ENCODE peak calls at places on chromosomes 1 and 21, in six cellular contexts. C is mesenchymal stem cell, E is AG09309, A is psoas muscle, R is epithelial cell of esophagus, J is GM04503. L is an unnamed sample.

GRCh38 chr1:235073968-235074334 is 54.7 kb downstream of the TOMM20 start:
- DNase-seq in C (no peak), E (no peak), A (no peak), R (peak; percentile 70), J (no peak), L (no peak)

GRCh38 chr1:184802739-184803492 is 48.3 kb upstream of the EDEM3 start:
- DNase-seq in C (peak; percentile 39), E (no peak), A (no peak), R (no peak), J (no peak), L (no peak)

GRCh38 chr1:52963101-52963500 is 36.0 kb downstream of the SCP2 start:
- DNase-seq in C (no peak), E (no peak), A (no peak), R (no peak), J (no peak), L (no peak)

GRCh38 chr21:45292399-45293213 is 4.9 kb upstream of the POFUT2 start:
- DNase-seq in C (peak; percentile 93), E (no peak), A (peak; percentile 87), R (peak; percentile 72), J (no peak), L (peak; percentile 91)

GRCh38 chr1:205545001-205545919 is 40.8 kb downstream of the CDK18 start:
- DNase-seq in C (no peak), E (no peak), A (no peak), R (no peak), J (no peak), L (no peak)

GRCh38 chr1:117985973-117986372 is 56.4 kb downstream of the WDR3 start:
- DNase-seq in C (no peak), E (no peak), A (no peak), R (no peak), J (no peak), L (no peak)

GRCh38 chr1:226654046-226654445 is 85.0 kb downstream of the ITPKB start:
- DNase-seq in C (peak; percentile 46), E (no peak), A (peak; percentile 5), R (no peak), J (no peak), L (no peak)

GRCh38 chr1:31583995-31584868 is 7.9 kb downstream of the TINAGL1 start:
- DNase-seq in C (peak; percentile 61), E (no peak), A (peak; percentile 64), R (no peak), J (no peak), L (peak; percentile 81)

GRCh38 chr1:171911506-171911905 is 70.2 kb downstream of the DNM3 start:
- DNase-seq in C (peak; percentile 6), E (no peak), A (no peak), R (peak; percentile 36), J (no peak), L (peak; percentile 10)

GRCh38 chr21:39422468-39423241 is 22.9 kb downstream of the LCA5L start:
- DNase-seq in C (no peak), E (no peak), A (no peak), R (peak; percentile 29), J (no peak), L (no peak)

GRCh38 chr1:19903621-19904020 is 19.8 kb downstream of the PLA2G2E start:
- DNase-seq in C (no peak), E (no peak), A (no peak), R (peak; percentile 88), J (no peak), L (no peak)

GRCh38 chr1:63739452-63739851 is 34.4 kb upstream of the ROR1 start:
- DNase-seq in C (no peak), E (no peak), A (no peak), R (peak; percentile 36), J (no peak), L (no peak)

GRCh38 chr21:43332872-43333300 is 94.0 kb downstream of the SIK1 start:
- DNase-seq in C (peak; percentile 73), E (no peak), A (no peak), R (no peak), J (no peak), L (no peak)

GRCh38 chr21:15667010-15667409 is 62.8 kb upstream of the USP25 start:
- DNase-seq in C (peak; percentile 20), E (peak; percentile 13), A (no peak), R (peak; percentile 83), J (peak; percentile 53), L (no peak)

GRCh38 chr1:37699147-37699546 is 6.8 kb downstream of the CDCA8 start:
- DNase-seq in C (no peak), E (no peak), A (no peak), R (no peak), J (no peak), L (no peak)

GRCh38 chr1:58031416-58031815 is 515.1 kb downstream of the OMA1 start:
- DNase-seq in C (no peak), E (no peak), A (no peak), R (no peak), J (no peak), L (no peak)

GRCh38 chr21:40049031-40049958 is 182.1 kb downstream of the PCP4 start:
- DNase-seq in C (no peak), E (no peak), A (peak; percentile 23), R (peak; percentile 74), J (no peak), L (no peak)

GRCh38 chr21:39867198-39867650 is at the start of gene PCP4:
- DNase-seq in C (no peak), E (no peak), A (peak; percentile 31), R (peak; percentile 60), J (no peak), L (peak; percentile 20)

L was measured in dermis blood vessel endothelial cell.